ENCODE peak calls at places on chromosome 3, in four cellular contexts. One of them, this sample, is unnamed.
A peak's percentile ranks its signal among the peaks of the same experiment; 100 is the strongest.

GRCh38 chr3:54853573-54854404 is 74.1 kb downstream of the LRTM1 start:
- DNase-seq in HepG2: peak; percentile 18
- DNase-seq in K562: peak; percentile 71
- DNase-seq in GM12878: no peak
- DNase-seq in this sample: peak; percentile 70

GRCh38 chr3:195914648-195915473 is 6.5 kb upstream of the TNK2 start:
- DNase-seq in GM12878: peak; percentile 66
- DNase-seq in K562: peak; percentile 87
- DNase-seq in HepG2: peak; percentile 91
- DNase-seq in this sample: peak; percentile 93

GRCh38 chr3:160129459-160130061 is 95.7 kb upstream of the C3orf80 start:
- DNase-seq in K562: no peak
- DNase-seq in GM12878: peak; percentile 19
- DNase-seq in HepG2: no peak
- DNase-seq in this sample: peak; percentile 38

GRCh38 chr3:127490271-127491023 is 100.1 kb downstream of the TPRA1 start:
- DNase-seq in GM12878: no peak
- DNase-seq in K562: no peak
- DNase-seq in HepG2: no peak
- DNase-seq in this sample: no peak

GRCh38 chr3:129315386-129315991 is 36.8 kb downstream of the HMCES start:
- DNase-seq in K562: peak; percentile 37
- DNase-seq in GM12878: no peak
- DNase-seq in HepG2: no peak
- DNase-seq in this sample: no peak

GRCh38 chr3:184752361-184752760 is 40.5 kb upstream of the MAGEF1 start:
- DNase-seq in GM12878: no peak
- DNase-seq in HepG2: no peak
- DNase-seq in K562: no peak
- DNase-seq in this sample: no peak

GRCh38 chr3:42032693-42033349 is 58.3 kb upstream of the TRAK1 start:
- DNase-seq in GM12878: no peak
- DNase-seq in HepG2: peak; percentile 95
- DNase-seq in K562: no peak
- DNase-seq in this sample: no peak

GRCh38 chr3:173153631-173154030 is 12.6 kb upstream of the SPATA16 start:
- DNase-seq in K562: no peak
- DNase-seq in HepG2: no peak
- DNase-seq in GM12878: no peak
- DNase-seq in this sample: no peak

GRCh38 chr3:197406266-197406665 is 107.9 kb upstream of the DLG1 start:
- DNase-seq in K562: no peak
- DNase-seq in GM12878: no peak
- DNase-seq in HepG2: no peak
- DNase-seq in this sample: no peak

GRCh38 chr3:4885322-4885721 is 93.9 kb upstream of the BHLHE40 start:
- DNase-seq in HepG2: no peak
- DNase-seq in GM12878: no peak
- DNase-seq in K562: no peak
- DNase-seq in this sample: no peak

GRCh38 chr3:124059580-124059979 is 67.7 kb upstream of the ROPN1 start:
- DNase-seq in HepG2: no peak
- DNase-seq in K562: no peak
- DNase-seq in GM12878: no peak
- DNase-seq in this sample: no peak

GRCh38 chr3:111785034-111785433 is 74.0 kb upstream of the PHLDB2 start:
- DNase-seq in K562: no peak
- DNase-seq in HepG2: no peak
- DNase-seq in GM12878: no peak
- DNase-seq in this sample: no peak

GRCh38 chr3:126922466-126922865 is 60.4 kb upstream of the PLXNA1 start:
- DNase-seq in GM12878: no peak
- DNase-seq in HepG2: no peak
- DNase-seq in K562: no peak
- DNase-seq in this sample: no peak

GRCh38 chr3:59654120-59654952 is 604.5 kb upstream of the CFAP20DC start:
- DNase-seq in HepG2: no peak
- DNase-seq in GM12878: no peak
- DNase-seq in K562: no peak
- DNase-seq in this sample: no peak

GRCh38 chr3:115833074-115833473 is 209.8 kb downstream of the GAP43 start:
- DNase-seq in HepG2: no peak
- DNase-seq in GM12878: no peak
- DNase-seq in K562: no peak
- DNase-seq in this sample: no peak

GRCh38 chr3:40417845-40418543 is 31.0 kb downstream of the ENTPD3 start:
- DNase-seq in K562: peak; percentile 73
- DNase-seq in HepG2: no peak
- DNase-seq in GM12878: no peak
- DNase-seq in this sample: no peak

GRCh38 chr3:108221911-108222812 is at the start of gene IFT57:
- DNase-seq in K562: peak; percentile 91
- DNase-seq in GM12878: peak; percentile 92
- DNase-seq in HepG2: peak; percentile 94
- DNase-seq in this sample: peak; percentile 95

GRCh38 chr3:13637953-13638352 is 89.0 kb downstream of the FBLN2 start:
- DNase-seq in K562: no peak
- DNase-seq in GM12878: no peak
- DNase-seq in HepG2: no peak
- DNase-seq in this sample: no peak

GRCh38 chr3:85172001-85172400 is 213.2 kb downstream of the CADM2 start:
- DNase-seq in HepG2: no peak
- DNase-seq in K562: no peak
- DNase-seq in GM12878: no peak
- DNase-seq in this sample: no peak

GRCh38 chr3:51441282-51442030 is 50.4 kb downstream of the RBM15B start:
- DNase-seq in K562: no peak
- DNase-seq in HepG2: no peak
- DNase-seq in GM12878: no peak
- DNase-seq in this sample: no peak

GRCh38 chr3:36678216-36679013 is 85.9 kb downstream of the DCLK3 start:
- DNase-seq in HepG2: no peak
- DNase-seq in K562: no peak
- DNase-seq in GM12878: no peak
- DNase-seq in this sample: no peak

GRCh38 chr3:145244327-145244726 is 916.7 kb downstream of the PLOD2 start:
- DNase-seq in GM12878: no peak
- DNase-seq in K562: no peak
- DNase-seq in HepG2: no peak
- DNase-seq in this sample: no peak

GRCh38 chr3:58560771-58561311 is 16.4 kb downstream of the FAM107A start:
- DNase-seq in HepG2: peak; percentile 76
- DNase-seq in K562: peak; percentile 17
- DNase-seq in GM12878: no peak
- DNase-seq in this sample: peak; percentile 67

GRCh38 chr3:170978335-170978745 is 48.2 kb downstream of the SLC2A2 start:
- DNase-seq in HepG2: no peak
- DNase-seq in K562: no peak
- DNase-seq in GM12878: no peak
- DNase-seq in this sample: no peak

GRCh38 chr3:114147281-114147680 is 31.6 kb downstream of the DRD3 start:
- DNase-seq in HepG2: no peak
- DNase-seq in GM12878: no peak
- DNase-seq in K562: no peak
- DNase-seq in this sample: peak; percentile 8

GRCh38 chr3:17314171-17314570 is 428.3 kb downstream of the TBC1D5 start:
- DNase-seq in GM12878: no peak
- DNase-seq in K562: no peak
- DNase-seq in HepG2: no peak
- DNase-seq in this sample: no peak

GRCh38 chr3:134357914-134358811 is 16.1 kb downstream of the AMOTL2 start:
- DNase-seq in GM12878: no peak
- DNase-seq in HepG2: peak; percentile 87
- DNase-seq in K562: peak; percentile 25
- DNase-seq in this sample: peak; percentile 82

GRCh38 chr3:187922704-187923393 is 177.6 kb upstream of the BCL6 start:
- DNase-seq in GM12878: no peak
- DNase-seq in HepG2: no peak
- DNase-seq in K562: no peak
- DNase-seq in this sample: peak; percentile 29

GRCh38 chr3:14082108-14082657 is 42.5 kb downstream of the CHCHD4 start:
- DNase-seq in HepG2: no peak
- DNase-seq in GM12878: peak; percentile 12
- DNase-seq in K562: no peak
- DNase-seq in this sample: no peak

GRCh38 chr3:8474991-8475390 is 26.6 kb upstream of the LMCD1 start:
- DNase-seq in HepG2: no peak
- DNase-seq in K562: no peak
- DNase-seq in GM12878: no peak
- DNase-seq in this sample: no peak

GRCh38 chr3:40323946-40324345 is 14.4 kb downstream of the EIF1B start:
- DNase-seq in GM12878: no peak
- DNase-seq in HepG2: no peak
- DNase-seq in K562: no peak
- DNase-seq in this sample: no peak

GRCh38 chr3:42526616-42527367 is 24.3 kb downstream of the VIPR1 start:
- DNase-seq in K562: peak; percentile 61
- DNase-seq in HepG2: no peak
- DNase-seq in GM12878: no peak
- DNase-seq in this sample: no peak

GRCh38 chr3:123153124-123153523 is 48.6 kb upstream of the SEC22A start:
- DNase-seq in GM12878: no peak
- DNase-seq in HepG2: no peak
- DNase-seq in K562: no peak
- DNase-seq in this sample: no peak

GRCh38 chr3:72816843-72817485 is 31.3 kb downstream of the SHQ1 start:
- DNase-seq in GM12878: no peak
- DNase-seq in HepG2: no peak
- DNase-seq in K562: no peak
- DNase-seq in this sample: no peak

GRCh38 chr3:72821170-72821781 is 27.0 kb downstream of the SHQ1 start:
- DNase-seq in K562: no peak
- DNase-seq in HepG2: no peak
- DNase-seq in GM12878: no peak
- DNase-seq in this sample: no peak

GRCh38 chr3:72818915-72819314 is 29.3 kb downstream of the SHQ1 start:
- DNase-seq in K562: no peak
- DNase-seq in HepG2: no peak
- DNase-seq in GM12878: no peak
- DNase-seq in this sample: no peak

GRCh38 chr3:72820405-72820804 is 27.8 kb downstream of the SHQ1 start:
- DNase-seq in K562: no peak
- DNase-seq in HepG2: no peak
- DNase-seq in GM12878: no peak
- DNase-seq in this sample: no peak

GRCh38 chr3:72818092-72818721 is 30.0 kb downstream of the SHQ1 start:
- DNase-seq in GM12878: no peak
- DNase-seq in K562: no peak
- DNase-seq in HepG2: no peak
- DNase-seq in this sample: peak; percentile 21
- TF ChIP-seq MYC in GM12878: no peak
- TF ChIP-seq MYC in K562: no peak
- TF ChIP-seq MYC in HepG2: no peak
- TF ChIP-seq MYC in this sample: no peak

GRCh38 chr3:50321146-50321843 is 1.2 kb downstream of the HYAL2 start:
- DNase-seq in K562: peak; percentile 80
- DNase-seq in GM12878: peak; percentile 42
- DNase-seq in HepG2: peak; percentile 84
- DNase-seq in this sample: peak; percentile 68
- TF ChIP-seq EP300 in K562: peak; percentile 24
- TF ChIP-seq EP300 in GM12878: no peak
- TF ChIP-seq EP300 in HepG2: no peak
- TF ChIP-seq EP300 in this sample: no peak

GRCh38 chr3:169674090-169674489 is 10.6 kb upstream of the MECOM start:
- DNase-seq in GM12878: no peak
- DNase-seq in K562: no peak
- DNase-seq in HepG2: no peak
- DNase-seq in this sample: no peak

GRCh38 chr3:169675091-169675490 is 11.6 kb upstream of the MECOM start:
- DNase-seq in HepG2: no peak
- DNase-seq in GM12878: no peak
- DNase-seq in K562: no peak
- DNase-seq in this sample: no peak

GRCh38 chr3:169676925-169677537 is 13.5 kb upstream of the MECOM start:
- DNase-seq in HepG2: no peak
- DNase-seq in GM12878: no peak
- DNase-seq in K562: no peak
- DNase-seq in this sample: no peak

GRCh38 chr3:169669816-169670215 is 6.3 kb upstream of the MECOM start:
- DNase-seq in K562: no peak
- DNase-seq in HepG2: no peak
- DNase-seq in GM12878: no peak
- DNase-seq in this sample: no peak

GRCh38 chr3:169673521-169673920 is 10.0 kb upstream of the MECOM start:
- DNase-seq in GM12878: no peak
- DNase-seq in HepG2: no peak
- DNase-seq in K562: no peak
- DNase-seq in this sample: no peak
- H3K9me3 ChIP-seq in GM12878: no peaks in the 10 kb centered on the region
- H3K9me3 ChIP-seq in HepG2: peaks cover 9% of the 10 kb centered on the region
- H3K9me3 ChIP-seq in K562: no peaks in the 10 kb centered on the region
- H3K9me3 ChIP-seq in this sample: peaks cover 14% of the 10 kb centered on the region

DNA sequence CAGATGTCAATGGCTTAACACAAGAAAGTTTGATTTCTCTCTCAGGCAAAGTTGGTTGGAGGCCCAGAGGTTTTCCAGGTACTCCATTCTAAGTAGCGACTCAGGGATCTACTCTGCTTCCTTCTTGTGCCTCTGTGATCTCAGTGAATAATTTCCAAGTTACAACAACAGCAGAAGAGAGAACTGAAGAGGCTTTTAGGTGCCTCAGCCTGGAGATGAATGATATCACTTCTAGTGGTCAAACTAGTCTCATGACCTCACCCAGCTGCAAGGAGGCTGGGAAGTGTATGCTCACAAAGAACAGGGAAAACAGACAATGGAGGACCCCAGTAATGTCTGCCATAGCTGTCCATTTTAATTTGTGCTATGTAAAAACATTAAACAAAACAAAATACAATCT is 4.6 kb upstream of the PRICKLE2 start:
- DNase-seq in GM12878: no peak
- DNase-seq in K562: no peak
- DNase-seq in HepG2: no peak
- DNase-seq in this sample: no peak
- TF ChIP-seq MYC in GM12878: no peak
- TF ChIP-seq MYC in K562: no peak
- TF ChIP-seq MYC in HepG2: no peak
- TF ChIP-seq MYC in this sample: no peak

GRCh38 chr3:89289791-89290190 is 182.4 kb downstream of the EPHA3 start:
- DNase-seq in K562: no peak
- DNase-seq in GM12878: no peak
- DNase-seq in HepG2: no peak
- DNase-seq in this sample: no peak

GRCh38 chr3:89287902-89288520 is 180.6 kb downstream of the EPHA3 start:
- DNase-seq in GM12878: no peak
- DNase-seq in K562: no peak
- DNase-seq in HepG2: no peak
- DNase-seq in this sample: no peak
- TF ChIP-seq EP300 in GM12878: no peak
- TF ChIP-seq EP300 in K562: no peak
- TF ChIP-seq EP300 in HepG2: no peak
- TF ChIP-seq EP300 in this sample: no peak

GRCh38 chr3:191648787-191649186 is 187.8 kb downstream of the PYDC2 start:
- DNase-seq in K562: no peak
- DNase-seq in GM12878: no peak
- DNase-seq in HepG2: no peak
- DNase-seq in this sample: no peak
- H3K9me3 ChIP-seq in K562: no peaks in the 10 kb centered on the region
- H3K9me3 ChIP-seq in GM12878: no peaks in the 10 kb centered on the region
- H3K9me3 ChIP-seq in HepG2: peaks cover 35% of the 10 kb centered on the region
- H3K9me3 ChIP-seq in this sample: no peaks in the 10 kb centered on the region

GRCh38 chr3:99878005-99878404 is 60.3 kb downstream of the CMSS1 start:
- DNase-seq in GM12878: no peak
- DNase-seq in HepG2: peak; percentile 67
- DNase-seq in K562: peak; percentile 26
- DNase-seq in this sample: no peak
- TF ChIP-seq MYC in GM12878: no peak
- TF ChIP-seq MYC in HepG2: no peak
- TF ChIP-seq MYC in K562: no peak
- TF ChIP-seq MYC in this sample: no peak

This sample was measured in A549.